ENCODE peak calls at places on chromosomes 13 and 19, in seven cellular contexts. W is H1, B is HCT116, Q is GM12878, A is SK-N-SH, C is HepG2, S is K562. J is an unnamed sample.

GRCh38 chr13:41188584-41188983 is 5.8 kb downstream of the KBTBD7 start:
- DNase-seq in A (no peak), C (no peak), B (no peak), Q (no peak), W (no peak), S (no peak), J (no peak)

GRCh38 chr13:76516013-76516412 is 370.2 kb downstream of the KCTD12 start:
- DNase-seq in S (no peak), W (no peak), A (no peak), C (no peak), Q (no peak), B (no peak), J (no peak)

GRCh38 chr19:37990362-37990761 is 83.4 kb downstream of the SIPA1L3 start:
- DNase-seq in C (no peak), S (no peak), B (no peak), A (no peak), W (peak), Q (no peak), J (peak)

GRCh38 chr13:95226932-95227718 is 74.1 kb downstream of the ABCC4 start:
- DNase-seq in Q (peak), W (no peak), B (no peak), C (no peak), S (no peak), A (no peak), J (no peak)

GRCh38 chr13:59750860-59751259 is 412.9 kb downstream of the DIAPH3 start:
- DNase-seq in C (no peak), Q (no peak), W (peak), A (peak), S (no peak), B (no peak), J (peak)

GRCh38 chr13:91056746-91057145 is 290.7 kb upstream of the MIR17HG start:
- DNase-seq in S (no peak), B (no peak), A (no peak), Q (peak), C (no peak), W (no peak), J (no peak)

GRCh38 chr13:75480691-75481175 is 1.2 kb downstream of the TBC1D4 start:
- DNase-seq in A (peak), S (peak), Q (no peak), C (peak), B (peak), W (peak), J (no peak)

GRCh38 chr19:55176116-55176515 is 4.0 kb downstream of the SYT5 start:
- DNase-seq in B (no peak), S (no peak), A (no peak), W (no peak), C (no peak), Q (no peak), J (peak)

GRCh38 chr13:109743706-109744453 is 42.5 kb downstream of the IRS2 start:
- DNase-seq in Q (no peak), S (no peak), C (no peak), W (no peak), B (no peak), A (peak), J (peak)

GRCh38 chr13:23615677-23616076 is 45.5 kb downstream of the TNFRSF19 start:
- DNase-seq in A (no peak), W (no peak), B (no peak), S (no peak), C (peak), Q (no peak), J (no peak)

GRCh38 chr13:95338905-95339304 is 37.7 kb upstream of the ABCC4 start:
- DNase-seq in S (no peak), W (no peak), B (no peak), C (no peak), Q (no peak), A (no peak), J (no peak)

GRCh38 chr13:42320375-42320787 is 48.4 kb downstream of the AKAP11 start:
- DNase-seq in Q (no peak), S (no peak), B (no peak), C (no peak), A (no peak), W (no peak), J (no peak)

GRCh38 chr19:29562299-29563297 is 36.8 kb downstream of the VSTM2B start:
- DNase-seq in C (no peak), A (no peak), S (no peak), Q (no peak), B (no peak), W (peak), J (no peak)

GRCh38 chr13:25295228-25295627 is 6.2 kb upstream of the NUP58 start:
- DNase-seq in Q (no peak), B (no peak), S (no peak), A (no peak), C (no peak), W (no peak), J (no peak)

GRCh38 chr13:66397133-66397532 is 833.0 kb downstream of the PCDH9 start:
- DNase-seq in S (no peak), B (no peak), W (no peak), A (no peak), Q (no peak), C (no peak), J (no peak)

GRCh38 chr13:106523566-106523965 is 11.9 kb downstream of the EFNB2 start:
- DNase-seq in C (no peak), B (no peak), A (peak), S (no peak), Q (no peak), W (no peak), J (no peak)

GRCh38 chr13:110092869-110093268 is 214.1 kb downstream of the COL4A1 start:
- DNase-seq in W (no peak), Q (no peak), B (no peak), A (no peak), S (no peak), C (no peak), J (no peak)

GRCh38 chr19:21322528-21322927 is 6.7 kb downstream of the ZNF708 start:
- DNase-seq in C (no peak), S (no peak), B (no peak), W (no peak), A (no peak), Q (no peak), J (no peak)

GRCh38 chr19:1239796-1240737 is 1.5 kb upstream of the ATP5F1D start:
- DNase-seq in S (peak), A (peak), B (peak), Q (no peak), W (peak), C (peak), J (peak)

GRCh38 chr13:73809561-73809960 is 324.6 kb downstream of the KLF12 start:
- DNase-seq in A (no peak), Q (no peak), C (no peak), W (no peak), B (no peak), S (no peak), J (no peak)

GRCh38 chr19:29768166-29768565 is 43.6 kb upstream of the CCNE1 start:
- DNase-seq in C (no peak), S (no peak), B (no peak), Q (no peak), W (no peak), A (no peak), J (no peak)

GRCh38 chr13:32164622-32165268 is 133.2 kb downstream of the FRY start:
- DNase-seq in Q (peak), B (peak), W (peak), C (peak), S (peak), A (peak), J (peak)

GRCh38 chr19:13999085-13999484 is 7.0 kb downstream of the RFX1 start:
- DNase-seq in W (no peak), S (peak), A (no peak), B (no peak), C (no peak), Q (no peak), J (no peak)

GRCh38 chr13:106990594-106990993 is 422.7 kb upstream of the ARGLU1 start:
- DNase-seq in A (no peak), S (no peak), C (no peak), W (no peak), Q (no peak), B (no peak), J (no peak)

GRCh38 chr13:23146811-23147245 is 34.0 kb upstream of the SGCG start:
- DNase-seq in C (no peak), S (no peak), Q (no peak), W (no peak), B (no peak), A (no peak), J (no peak)

GRCh38 chr19:55358943-55359908 is 3.8 kb downstream of the GARIN5B start:
- DNase-seq in S (no peak), C (no peak), Q (no peak), B (no peak), W (no peak), A (no peak), J (no peak)

GRCh38 chr13:73816702-73817101 is 317.5 kb downstream of the KLF12 start:
- DNase-seq in W (no peak), Q (no peak), S (no peak), A (no peak), B (peak), C (no peak), J (no peak)

GRCh38 chr13:44668707-44669106 is 92.6 kb upstream of the TSC22D1 start:
- DNase-seq in S (no peak), B (no peak), Q (no peak), A (no peak), C (no peak), W (no peak), J (no peak)

GRCh38 chr13:41645313-41645712 is 188.0 kb downstream of the RGCC start:
- DNase-seq in B (no peak), A (no peak), Q (no peak), C (peak), S (no peak), W (no peak), J (no peak)

GRCh38 chr19:1106841-1107654 is 3.3 kb downstream of the GPX4 start:
- DNase-seq in W (no peak), A (no peak), C (peak), Q (no peak), S (no peak), B (no peak), J (peak)

GRCh38 chr13:73683746-73684145 is 450.5 kb downstream of the KLF12 start:
- DNase-seq in S (no peak), C (no peak), Q (no peak), B (no peak), W (no peak), A (no peak), J (no peak)

GRCh38 chr13:31499274-31499673 is 240.1 kb upstream of the RXFP2 start:
- DNase-seq in A (no peak), B (no peak), W (no peak), C (no peak), Q (no peak), S (no peak), J (no peak)

GRCh38 chr19:30173593-30174356 is 198.4 kb upstream of the ZNF536 start:
- DNase-seq in A (no peak), C (no peak), W (no peak), Q (no peak), S (no peak), B (no peak), J (no peak)

GRCh38 chr19:45498411-45499195 is at the start of gene PPM1N:
- DNase-seq in W (peak), S (peak), C (no peak), B (no peak), A (no peak), Q (no peak), J (no peak)

GRCh38 chr13:48783181-48783630 is 129.5 kb downstream of the CYSLTR2 start:
- DNase-seq in W (no peak), A (no peak), B (no peak), Q (no peak), C (peak), S (no peak), J (no peak)

DNA sequence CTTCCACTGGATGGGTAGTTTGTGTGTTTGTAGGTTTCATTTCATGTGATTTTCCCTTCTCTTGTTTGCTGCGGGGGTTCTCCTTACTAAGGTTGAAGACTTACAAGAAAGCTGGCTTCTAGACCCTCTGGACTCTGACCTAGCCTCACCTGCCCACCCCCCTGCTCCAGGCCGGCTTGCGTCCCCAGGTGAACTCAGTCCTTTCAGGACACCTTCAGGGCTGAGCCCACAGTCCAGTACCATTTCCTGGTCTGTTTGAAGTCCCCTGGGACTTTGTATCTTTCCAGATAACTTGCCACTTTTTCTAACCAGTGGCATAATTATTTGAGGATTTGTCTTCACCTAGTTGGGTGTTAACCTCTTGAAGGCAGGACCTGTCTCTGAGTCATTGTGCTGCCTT is 51.3 kb upstream of the MCF2L start:
- DNase-seq in Q (no peak), B (no peak), A (no peak), C (peak), W (no peak), S (no peak), J (no peak)
- TF ChIP-seq JUND in Q (no peak), B (no peak), A (no peak), C (no peak), W (no peak), S (no peak), J (no peak)

DNA sequence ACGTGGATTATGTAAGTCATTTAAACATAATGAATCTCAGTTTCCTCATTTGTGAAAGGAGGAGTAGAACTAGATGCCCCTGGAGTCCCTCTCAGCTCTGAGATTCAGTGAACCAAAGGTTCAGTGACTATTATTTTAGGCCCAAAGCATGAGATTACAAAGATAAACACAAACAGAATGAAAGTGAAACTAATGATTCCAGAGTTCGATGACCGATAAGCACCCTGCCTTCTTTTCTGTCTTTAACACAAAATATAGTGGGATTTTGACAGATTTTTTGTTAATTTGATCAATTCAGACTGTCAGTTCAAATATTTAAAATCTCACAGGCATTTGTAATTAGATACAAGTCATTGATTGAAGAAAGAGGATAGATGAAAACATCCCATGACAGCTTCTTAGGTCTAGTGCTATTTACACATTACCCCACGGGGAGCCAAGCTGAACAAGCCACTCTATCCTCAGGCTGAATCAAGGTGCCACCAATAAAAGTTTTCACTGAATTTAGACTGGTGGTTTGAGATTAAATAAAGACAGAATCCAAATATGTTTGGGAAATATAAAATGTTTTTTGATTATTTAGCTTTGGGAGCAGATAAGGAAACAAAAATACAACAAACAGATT is 64.6 kb upstream of the RAP2A start:
- DNase-seq in W (no peak), S (no peak), A (no peak), C (no peak), Q (no peak), B (no peak), J (no peak)
- TF ChIP-seq JUND in W (no peak), S (no peak), A (no peak), C (no peak), Q (no peak), B (no peak), J (no peak)

DNA sequence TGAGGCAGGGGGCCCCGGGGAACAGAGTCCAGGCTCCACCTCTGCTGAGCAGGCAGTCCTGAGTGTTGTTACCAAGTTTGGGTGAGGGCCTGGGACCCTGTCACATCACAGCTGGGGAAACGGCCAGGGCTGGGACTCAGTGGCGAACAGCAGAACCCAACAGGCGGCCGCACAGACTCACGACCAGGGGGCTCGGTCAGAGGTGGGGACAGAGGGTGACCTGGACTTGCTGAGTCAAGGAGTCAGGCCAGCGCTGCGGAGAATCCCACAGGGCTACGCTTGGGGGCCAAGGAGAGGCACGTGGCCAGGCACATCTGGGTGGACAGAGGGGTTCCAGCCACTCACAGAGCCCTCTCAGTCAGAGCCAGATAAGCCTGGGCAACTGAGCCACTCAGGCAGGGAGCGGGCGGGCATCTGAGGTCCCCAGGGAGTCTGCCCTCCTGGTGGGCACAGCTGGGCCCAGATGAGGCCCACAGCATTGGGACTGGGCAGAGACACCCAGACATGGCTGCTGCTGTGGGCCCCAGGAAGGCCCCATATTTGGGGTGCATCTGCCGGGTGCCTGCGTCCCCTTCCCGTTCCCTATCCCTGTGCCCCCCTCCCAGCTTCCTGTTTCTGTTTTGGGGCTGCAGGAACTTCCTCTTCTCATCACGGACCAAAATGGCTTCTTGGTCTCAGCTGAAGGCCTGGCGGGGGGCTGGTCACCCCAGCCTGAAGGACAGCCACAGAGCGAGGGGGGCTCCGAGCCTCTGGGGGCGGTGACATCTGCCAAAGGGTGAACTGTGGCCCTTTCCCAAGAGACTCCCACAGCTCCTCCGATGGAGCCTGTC is 34.0 kb downstream of the CEBPA start:
- DNase-seq in Q (no peak), W (no peak), S (no peak), C (no peak), B (no peak), A (no peak), J (no peak)
- TF ChIP-seq JUND in Q (no peak), W (no peak), S (no peak), C (no peak), B (no peak), A (no peak), J (no peak)

DNA sequence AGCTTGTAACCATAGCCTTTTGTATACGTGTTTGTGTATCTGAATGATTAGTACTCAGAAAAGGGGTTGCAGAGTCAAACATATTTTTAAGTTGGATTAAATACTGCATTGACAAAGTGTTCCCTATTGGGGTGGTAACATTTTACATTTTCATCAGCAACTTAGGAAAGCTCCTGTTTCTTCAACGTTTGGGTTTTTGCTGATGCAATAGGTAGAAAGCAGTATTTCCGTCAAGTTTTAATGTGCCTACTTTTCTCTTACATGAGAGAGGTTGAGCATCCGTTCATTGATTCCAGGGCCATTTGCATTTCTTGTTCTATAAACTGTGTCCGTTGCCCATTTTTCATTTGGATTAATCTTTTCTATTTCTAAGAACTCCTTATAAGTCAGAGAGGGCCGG is 56.2 kb downstream of the SKA3 start:
- DNase-seq in A (no peak), C (no peak), S (no peak), W (no peak), Q (no peak), B (no peak), J (no peak)
- TF ChIP-seq JUND in A (no peak), C (no peak), S (no peak), W (no peak), Q (no peak), B (no peak), J (no peak)

DNA sequence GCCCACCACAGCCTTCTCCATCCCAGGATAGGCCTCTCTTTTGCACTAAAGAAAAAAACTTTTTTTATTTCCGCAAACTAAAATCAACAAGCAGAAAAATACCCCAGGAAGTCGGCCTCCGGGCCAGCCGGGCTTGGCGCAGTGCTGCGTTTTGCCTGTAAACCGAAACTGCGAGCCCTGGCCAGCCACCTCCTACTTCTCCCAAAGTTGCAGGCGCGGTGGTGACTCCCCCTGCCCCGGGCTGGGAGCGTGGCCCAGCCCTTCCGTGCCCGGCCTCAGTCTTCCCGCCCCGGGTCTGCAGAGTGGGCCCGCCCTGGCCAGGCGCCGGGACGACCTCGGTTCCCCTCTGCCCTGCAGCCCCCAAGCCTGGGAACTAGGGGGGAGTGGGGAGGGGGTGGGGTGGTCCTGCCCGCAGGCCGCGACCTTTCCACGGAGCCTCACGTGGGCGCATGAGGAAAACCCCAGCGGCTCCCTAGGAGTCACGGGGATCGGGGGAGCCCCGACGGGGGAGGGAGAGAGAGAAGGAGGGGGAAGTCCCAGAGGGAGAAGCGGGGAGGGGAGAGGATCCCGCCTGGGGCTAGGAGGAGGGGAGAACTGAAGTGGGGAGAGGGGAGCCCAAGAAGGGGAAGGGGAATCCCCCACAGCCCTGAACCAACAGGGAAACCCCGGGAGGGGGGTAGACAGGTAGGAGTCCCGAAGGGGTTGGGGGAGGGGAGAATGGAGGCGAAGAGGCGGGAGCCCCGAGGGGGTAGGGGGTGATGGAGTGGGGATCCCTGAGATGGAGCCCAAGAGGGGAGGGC is 3.0 kb downstream of the GADD45B start:
- DNase-seq in W (peak), Q (no peak), S (no peak), B (no peak), C (no peak), A (no peak), J (no peak)
- TF ChIP-seq JUND in W (no peak), Q (no peak), S (no peak), B (no peak), C (no peak), A (no peak), J (no peak)

GRCh38 chr19:46514589-46515289 is 19.1 kb upstream of the PNMA8B start:
- DNase-seq in C (no peak), S (peak), Q (no peak), W (peak), A (no peak), B (no peak), J (no peak)
- TF ChIP-seq JUND in C (no peak), S (no peak), Q (no peak), W (no peak), A (no peak), B (no peak), J (no peak)

DNA sequence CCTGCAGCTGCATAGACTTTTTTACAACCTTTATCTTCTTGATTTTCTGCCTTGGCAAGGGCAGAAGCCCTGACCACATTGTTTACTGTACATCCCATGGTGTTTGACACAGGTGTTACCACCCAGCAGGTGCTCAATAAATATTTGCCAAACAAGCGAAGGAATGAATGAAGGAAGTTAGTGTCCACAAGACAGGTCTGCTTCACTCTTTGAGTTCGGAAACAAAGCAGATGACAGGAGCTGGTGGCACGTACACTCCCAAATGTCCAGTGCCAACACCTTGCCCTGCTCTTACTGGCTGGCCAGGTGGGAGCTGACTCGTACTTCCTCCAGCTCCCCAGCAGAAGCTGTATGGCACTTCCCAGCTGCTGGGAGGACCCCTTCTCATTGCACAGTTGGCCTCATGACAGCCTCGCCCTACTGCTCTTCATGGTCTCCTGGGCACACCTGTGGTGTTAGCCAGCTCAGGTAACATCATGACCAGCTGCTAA is 22.0 kb upstream of the MUC16 start:
- DNase-seq in C (no peak), W (no peak), B (no peak), A (no peak), Q (no peak), S (no peak), J (no peak)
- TF ChIP-seq JUND in C (no peak), W (no peak), B (no peak), A (no peak), Q (no peak), S (no peak), J (peak)

J was measured in T47D.